ENCODE peak calls at places on chromosomes 13 and 19, in eight cellular contexts. W is WTC11, G is astrocyte of the hippocampus, R is prostate gland, J is skeletal muscle cell, O is neural crest cell, Y is NCI-H1436, C is AG08395. Z is an unnamed sample.

GRCh38 chr13:23558675-23559536 is 11.3 kb upstream of the TNFRSF19 start:
- DNase-seq in W (no peak), O (peak; percentile 25), R (peak; percentile 66), G (peak; percentile 81), J (peak; percentile 88), C (peak; percentile 95), Y (peak; percentile 16), Z (peak; percentile 46)

GRCh38 chr13:30409911-30410704 is 12.2 kb upstream of the UBE2L5 start:
- DNase-seq in C (peak; percentile 77), W (no peak), J (peak; percentile 84), G (peak; percentile 67), Y (no peak), O (no peak), R (no peak), Z (peak; percentile 38)

GRCh38 chr19:31301306-31301980 is 47.8 kb downstream of the TSHZ3 start:
- DNase-seq in C (no peak), R (no peak), J (no peak), Y (no peak), O (no peak), W (no peak), G (no peak), Z (no peak)

GRCh38 chr19:623974-624373 is 9.4 kb downstream of the POLRMT start:
- DNase-seq in Y (no peak), W (no peak), J (peak; percentile 97), C (no peak), O (no peak), G (peak; percentile 96), R (no peak), Z (no peak)

GRCh38 chr13:79799049-79799448 is 318.1 kb downstream of the NDFIP2 start:
- DNase-seq in R (no peak), Y (no peak), O (no peak), W (no peak), J (no peak), C (peak; percentile 16), G (no peak), Z (no peak)

GRCh38 chr19:38686530-38686888 is 39.1 kb downstream of the ACTN4 start:
- DNase-seq in G (no peak), J (no peak), W (no peak), R (no peak), O (no peak), Y (no peak), C (no peak), Z (no peak)

GRCh38 chr19:35044317-35045117 is 3.0 kb downstream of the HPN start:
- DNase-seq in C (peak; percentile 82), R (peak; percentile 36), G (peak; percentile 62), W (peak; percentile 83), J (no peak), O (peak; percentile 85), Y (no peak), Z (no peak)

GRCh38 chr13:30382836-30383525 is 39.3 kb upstream of the UBE2L5 start:
- DNase-seq in J (no peak), O (no peak), W (no peak), R (no peak), C (no peak), G (no peak), Y (no peak), Z (no peak)

GRCh38 chr13:110272227-110272626 is 34.7 kb downstream of the COL4A1 start:
- DNase-seq in O (no peak), W (no peak), Y (no peak), R (no peak), J (no peak), G (no peak), C (no peak), Z (no peak)

GRCh38 chr19:4380254-4380727 is 20.1 kb downstream of the SH3GL1 start:
- DNase-seq in G (no peak), C (no peak), O (no peak), R (no peak), Y (no peak), W (no peak), J (no peak), Z (no peak)

GRCh38 chr13:23323946-23324709 is 109.4 kb downstream of the SACS start:
- DNase-seq in C (no peak), J (no peak), W (no peak), R (no peak), G (peak; percentile 60), O (no peak), Y (no peak), Z (no peak)

GRCh38 chr13:30857018-30857417 is 49.1 kb upstream of the MEDAG start:
- DNase-seq in G (no peak), C (peak; percentile 54), J (no peak), Y (no peak), R (no peak), W (no peak), O (no peak), Z (no peak)

GRCh38 chr19:4705413-4706131 is 18.1 kb downstream of the DPP9 start:
- DNase-seq in J (no peak), R (no peak), W (no peak), G (no peak), O (no peak), Y (no peak), C (no peak), Z (no peak)

GRCh38 chr13:114081761-114082681 is 50.4 kb downstream of the RASA3 start:
- DNase-seq in C (no peak), Y (no peak), O (no peak), R (no peak), J (no peak), W (peak; percentile 8), G (no peak), Z (no peak)

GRCh38 chr19:11699931-11700794 is 38.6 kb downstream of the ZNF823 start:
- DNase-seq in J (no peak), G (peak; percentile 57), R (no peak), C (peak; percentile 45), Y (no peak), O (peak; percentile 22), W (no peak), Z (no peak)

GRCh38 chr19:8305798-8306197 is 2.4 kb downstream of the CD320 start:
- DNase-seq in Y (no peak), G (no peak), R (no peak), C (no peak), O (no peak), W (peak; percentile 5), J (no peak), Z (no peak)

GRCh38 chr13:31045621-31046081 is 113.2 kb downstream of the TEX26 start:
- DNase-seq in R (no peak), C (peak; percentile 90), G (peak; percentile 86), J (peak; percentile 89), O (no peak), Y (no peak), W (no peak), Z (peak; percentile 88)

GRCh38 chr19:40341601-40342482 is 6.4 kb downstream of the C19orf47 start:
- DNase-seq in J (no peak), Y (no peak), O (no peak), W (no peak), C (no peak), R (peak; percentile 83), G (peak; percentile 64), Z (no peak)

GRCh38 chr19:53157601-53158000 is 1.3 kb downstream of the ZNF347 start:
- DNase-seq in Y (no peak), R (peak; percentile 11), O (no peak), J (no peak), W (peak; percentile 24), G (peak; percentile 46), C (no peak), Z (no peak)

GRCh38 chr19:50791594-50792245 is 1.5 kb downstream of the ACP4 start:
- DNase-seq in W (no peak), Y (no peak), G (no peak), R (no peak), C (no peak), O (peak; percentile 18), J (no peak), Z (no peak)

GRCh38 chr19:33830264-33830663 is 33.6 kb downstream of the KCTD15 start:
- DNase-seq in J (no peak), R (no peak), C (no peak), W (no peak), Y (no peak), O (no peak), G (no peak), Z (no peak)

GRCh38 chr19:29845576-29846176 is 33.9 kb downstream of the CCNE1 start:
- DNase-seq in G (no peak), Y (no peak), W (no peak), R (peak; percentile 6), J (no peak), C (peak; percentile 24), O (no peak), Z (no peak)

GRCh38 chr13:105184221-105184620 is 1351.2 kb downstream of the EFNB2 start:
- DNase-seq in C (no peak), Y (no peak), W (no peak), O (no peak), R (no peak), J (no peak), G (no peak), Z (no peak)

GRCh38 chr13:50993908-50994307 is 84.3 kb downstream of the RNASEH2B start:
- DNase-seq in W (no peak), J (peak; percentile 54), R (no peak), C (peak; percentile 56), Y (no peak), G (no peak), O (no peak), Z (no peak)

GRCh38 chr13:27117158-27117557 is 54.5 kb downstream of the USP12 start:
- DNase-seq in J (no peak), O (no peak), G (peak; percentile 13), R (no peak), C (no peak), W (no peak), Y (no peak), Z (no peak)

GRCh38 chr13:40572961-40573360 is 93.5 kb downstream of the FOXO1 start:
- DNase-seq in C (no peak), O (no peak), R (no peak), W (no peak), Y (no peak), G (no peak), J (no peak), Z (no peak)

GRCh38 chr13:34867590-34867989 is 74.5 kb upstream of the NBEA start:
- DNase-seq in J (peak; percentile 13), G (peak; percentile 49), W (no peak), C (no peak), Y (no peak), O (no peak), R (no peak), Z (peak; percentile 62)

GRCh38 chr19:29384676-29385075 is 141.1 kb upstream of the VSTM2B start:
- DNase-seq in J (no peak), C (no peak), G (no peak), R (no peak), O (peak; percentile 9), W (peak; percentile 25), Y (no peak), Z (no peak)

GRCh38 chr13:102879793-102880499 is 34.1 kb downstream of the ERCC5 start:
- DNase-seq in R (no peak), J (no peak), C (no peak), W (no peak), Y (no peak), G (no peak), O (no peak), Z (no peak)

Z was measured in retinal pigment epithelial cell.